ENCODE peak calls at places on chromosomes 11 and 22, in five cellular contexts. O is fibroblast of lung, T is H9, R is K562, M is neural progenitor cell. X is an unnamed sample.

GRCh38 chr22:22655452-22656108 is 11.2 kb downstream of the GGTLC2 start:
- DNase-seq in R (no peak), T (no peak), M (no peak), O (no peak), X (no peak)

GRCh38 chr22:50248192-50249084 is 2.6 kb downstream of the HDAC10 start:
- DNase-seq in T (no peak), O (no peak), R (no peak), M (no peak), X (no peak)

GRCh38 chr11:61505640-61506155 is 2.9 kb upstream of the LRRC10B start:
- DNase-seq in T (no peak), M (no peak), O (no peak), R (no peak), X (no peak)

GRCh38 chr22:25368271-25368670 is 148.8 kb downstream of the CRYBB2 start:
- DNase-seq in T (no peak), O (peak; percentile 75), R (no peak), M (no peak), X (peak; percentile 72)

GRCh38 chr11:40986320-40986719 is 473.1 kb downstream of the LRRC4C start:
- DNase-seq in R (no peak), M (no peak), O (peak; percentile 4), T (no peak), X (no peak)

GRCh38 chr22:41481131-41481830 is 12.4 kb downstream of the ACO2 start:
- DNase-seq in R (no peak), T (no peak), M (no peak), O (peak; percentile 55), X (peak; percentile 68)

GRCh38 chr11:104772806-104773241 is 125.4 kb downstream of the CASP12 start:
- DNase-seq in R (no peak), M (no peak), T (no peak), O (peak; percentile 95), X (no peak)

GRCh38 chr11:69962152-69962551 is 116.0 kb upstream of the ANO1 start:
- DNase-seq in M (no peak), T (no peak), O (peak; percentile 70), R (peak; percentile 79), X (no peak)

GRCh38 chr11:110587129-110587528 is 125.1 kb downstream of the ARHGAP20 start:
- DNase-seq in T (no peak), M (no peak), O (no peak), R (no peak), X (no peak)

GRCh38 chr22:19963863-19964642 is 22.4 kb upstream of the TXNRD2 start:
- DNase-seq in M (no peak), R (no peak), O (no peak), T (no peak), X (peak; percentile 68)
- H3K9ac ChIP-seq in M (no peak overlapping the region), R (peak overlapping the region; percentile 80), O (no peak overlapping the region), T (no peak overlapping the region), X (no peak overlapping the region)

DNA sequence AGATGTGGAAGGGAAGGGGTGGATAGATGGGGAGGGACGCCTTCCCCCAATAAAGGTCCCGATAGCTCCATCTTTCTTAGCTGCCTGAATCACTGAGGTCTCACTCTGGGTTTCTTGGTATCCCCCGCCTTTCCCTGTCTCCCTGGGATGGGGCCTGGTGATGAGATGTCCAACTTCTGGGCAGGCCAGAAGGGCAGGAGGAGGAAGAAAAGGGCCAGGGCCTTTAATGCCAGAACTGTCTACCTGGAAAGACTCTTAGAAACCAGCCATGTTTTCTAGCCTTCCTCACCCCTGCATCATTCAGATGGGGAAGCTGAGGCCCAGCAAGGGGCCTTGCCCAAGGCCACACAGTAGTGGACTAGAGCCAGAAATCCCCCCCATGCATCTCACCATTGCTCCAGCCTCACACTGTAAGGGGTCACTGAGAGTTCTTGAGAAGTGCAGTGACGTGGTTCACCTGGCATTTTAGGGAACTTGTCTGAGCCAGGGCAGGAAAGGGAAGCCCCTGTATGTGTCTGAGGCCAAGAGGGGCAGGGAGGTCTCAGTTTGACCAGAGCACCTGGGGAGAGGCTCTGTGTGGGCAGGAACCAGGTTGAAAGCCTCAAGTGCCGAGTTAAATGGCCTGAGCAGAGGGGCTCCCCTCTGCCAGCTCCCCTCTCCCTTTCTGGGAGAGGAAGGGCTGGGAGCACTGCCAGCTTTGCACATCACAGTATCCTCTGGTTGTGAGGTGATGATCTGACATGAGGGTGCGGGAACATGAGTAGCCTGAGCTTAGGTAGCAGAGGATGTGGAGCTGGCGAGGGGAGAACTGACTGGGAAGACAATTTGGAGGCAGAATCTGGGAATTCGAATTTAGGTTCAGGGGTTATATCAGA is 14.3 kb downstream of the ARHGEF17 start:
- DNase-seq in M (no peak), R (no peak), T (no peak), O (peak; percentile 64), X (no peak)
- H3K4me1 ChIP-seq in M (peaks cover 53% of the 10 kb centered on the region), R (peaks cover 13% of the 10 kb centered on the region), T (peaks cover 7% of the 10 kb centered on the region), O (peaks cover 77% of the 10 kb centered on the region), X (peaks cover 47% of the 10 kb centered on the region)

GRCh38 chr11:102494216-102494615 is 36.3 kb downstream of the MMP7 start:
- DNase-seq in R (no peak), O (peak; percentile 89), M (no peak), T (no peak), X (no peak)

GRCh38 chr11:102493524-102493923 is 37.0 kb downstream of the MMP7 start:
- DNase-seq in O (no peak), R (no peak), M (no peak), T (no peak), X (no peak)

GRCh38 chr11:102491969-102492368 is 38.6 kb downstream of the MMP7 start:
- DNase-seq in O (no peak), T (no peak), R (no peak), M (no peak), X (no peak)

GRCh38 chr11:102497061-102497460 is 33.5 kb downstream of the MMP7 start:
- DNase-seq in M (no peak), R (no peak), T (no peak), O (peak; percentile 77), X (no peak)

GRCh38 chr11:102495161-102496042 is 35.1 kb downstream of the MMP7 start:
- DNase-seq in M (peak; percentile 80), R (peak; percentile 49), O (peak; percentile 81), T (peak; percentile 68), X (no peak)
- TF ChIP-seq CTCF in M (peak; percentile 88), R (peak; percentile 60), O (peak; percentile 57), T (peak; percentile 85), X (peak; percentile 66)

GRCh38 chr11:78023426-78023825 is 350 bp upstream of the KCTD14 start:
- DNase-seq in O (no peak), R (no peak), T (no peak), M (no peak), X (no peak)

GRCh38 chr11:78019808-78020207 is 3.3 kb downstream of the KCTD14 start:
- DNase-seq in T (no peak), O (peak; percentile 60), M (no peak), R (no peak), X (no peak)

GRCh38 chr11:78022397-78023396 is at the start of gene KCTD14:
- DNase-seq in M (peak; percentile 67), T (peak; percentile 86), R (no peak), O (no peak), X (peak; percentile 85)

GRCh38 chr11:78015878-78016277 is 7.2 kb downstream of the KCTD14 start:
- DNase-seq in O (no peak), T (no peak), R (no peak), M (no peak), X (no peak)

GRCh38 chr11:78020248-78020647 is 2.8 kb downstream of the KCTD14 start:
- DNase-seq in M (no peak), R (no peak), T (no peak), O (peak; percentile 23), X (no peak)
- H3K9ac ChIP-seq in M (no peak overlapping the region), R (no peak overlapping the region), T (no peak overlapping the region), O (no peak overlapping the region), X (no peak overlapping the region)

DNA sequence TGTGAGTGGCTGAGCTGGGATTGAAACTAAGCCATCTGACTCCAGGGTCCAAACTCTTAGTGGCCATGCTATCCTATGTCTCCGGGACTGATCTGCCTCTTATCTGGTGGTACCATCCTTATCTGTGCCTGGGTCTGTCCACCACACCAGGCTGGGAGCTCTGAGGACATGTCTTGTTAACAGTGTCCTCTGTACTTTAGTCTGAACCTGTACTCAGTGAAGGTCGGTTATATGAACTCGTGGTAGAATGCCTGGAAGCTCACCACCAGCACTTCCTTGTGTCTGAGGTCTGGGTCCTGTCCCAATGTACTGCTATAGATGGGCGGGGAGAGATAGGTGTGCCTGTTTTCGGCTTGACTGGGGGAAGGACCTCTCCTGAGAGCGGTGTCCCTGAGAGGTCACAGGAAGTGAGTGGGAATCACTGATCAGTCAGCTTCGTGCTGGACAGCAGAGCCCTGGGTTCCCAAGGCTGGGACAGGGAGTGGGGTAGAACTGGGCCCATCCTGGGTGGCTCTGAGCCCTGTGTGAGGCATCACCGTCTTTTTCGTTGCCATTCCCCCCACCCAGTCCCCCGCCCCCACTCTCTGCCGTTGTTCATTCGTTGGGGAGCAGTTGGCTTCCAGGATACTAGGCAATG is 8.9 kb downstream of the MYO7A start:
- DNase-seq in R (no peak), M (no peak), T (no peak), O (no peak), X (no peak)
- H3K4me1 ChIP-seq in R (peaks cover 7% of the 10 kb centered on the region), M (peaks cover 9% of the 10 kb centered on the region), T (no peaks in the 10 kb centered on the region), O (peaks cover 2% of the 10 kb centered on the region), X (peaks cover 4% of the 10 kb centered on the region)

GRCh38 chr11:7906481-7906880 is 24.6 kb downstream of the OR10A6 start:
- DNase-seq in O (no peak), T (no peak), R (no peak), M (no peak), X (no peak)

GRCh38 chr11:7903940-7904339 is 27.1 kb downstream of the OR10A6 start:
- DNase-seq in R (no peak), T (no peak), M (no peak), O (no peak), X (no peak)

GRCh38 chr11:7905549-7905948 is 25.5 kb downstream of the OR10A6 start:
- DNase-seq in O (no peak), R (no peak), M (no peak), T (no peak), X (no peak)

GRCh38 chr11:7905961-7906429 is 25.1 kb downstream of the OR10A6 start:
- DNase-seq in T (peak; percentile 59), M (peak; percentile 16), O (no peak), R (no peak), X (peak; percentile 32)

GRCh38 chr11:7904910-7905309 is 26.2 kb downstream of the OR10A6 start:
- DNase-seq in R (no peak), O (peak; percentile 41), T (no peak), M (peak; percentile 33), X (no peak)
- TF ChIP-seq CTCF in R (no peak), O (peak; percentile 49), T (peak; percentile 61), M (peak; percentile 46), X (peak; percentile 5)

DNA sequence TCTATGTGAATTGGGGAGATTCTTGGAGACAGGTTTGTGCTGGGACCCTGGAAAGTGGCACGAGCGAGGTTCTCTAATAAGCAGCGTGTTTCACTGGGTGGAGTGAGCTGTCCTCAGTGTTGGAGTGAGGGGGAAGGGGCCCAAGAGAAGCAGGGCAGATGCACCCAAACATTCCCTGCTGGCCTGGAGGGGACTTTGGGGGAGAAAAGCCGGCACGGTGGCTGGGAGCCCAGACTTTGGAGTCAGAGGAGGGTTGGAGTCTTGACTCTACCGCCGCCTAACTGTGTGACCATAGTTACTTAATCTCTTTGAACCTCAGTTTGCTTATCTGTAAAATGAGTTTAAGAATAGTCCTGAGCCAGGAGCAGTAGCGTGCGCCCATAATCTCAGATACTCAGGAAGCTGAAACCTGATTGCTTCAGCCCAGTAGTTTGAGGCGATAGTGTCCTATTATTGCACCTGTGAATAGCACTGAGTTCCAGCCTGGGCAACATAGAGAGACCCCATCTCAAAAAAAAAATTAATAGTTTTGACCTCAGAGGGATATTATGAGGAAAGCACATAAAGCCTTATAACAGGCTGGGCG is 614 bp downstream of the NR1H3 start:
- DNase-seq in O (no peak), T (no peak), M (no peak), R (no peak), X (no peak)
- H3K9ac ChIP-seq in O (no peak overlapping the region), T (no peak overlapping the region), M (no peak overlapping the region), R (peak overlapping the region; percentile 82), X (no peak overlapping the region)

X was measured in kidney.